ENCODE peak calls at places on chromosome 4, in four cellular contexts. M, F, X and O are unnamed samples.
A peak's percentile ranks its signal among the peaks of the same experiment; 100 is the strongest.

GRCh38 chr4:2284934-2285664 is 23.2 kb upstream of the MXD4 start:
- DNase-seq in M (peak; percentile 16), F (no peak), X (no peak), O (no peak)

GRCh38 chr4:78569291-78569821 is 17.8 kb downstream of the ANXA3 start:
- DNase-seq in M (peak; percentile 46), F (peak; percentile 47), X (peak; percentile 36), O (peak; percentile 54)

GRCh38 chr4:116839826-116840225 is 245.6 kb downstream of the TRAM1L1 start:
- DNase-seq in M (no peak), F (no peak), X (no peak), O (no peak)

GRCh38 chr4:118400362-118400761 is 47.6 kb upstream of the PRSS12 start:
- DNase-seq in M (no peak), F (no peak), X (no peak), O (no peak)

GRCh38 chr4:54525602-54526001 is 132.2 kb upstream of the KIT start:
- DNase-seq in M (no peak), F (peak; percentile 57), X (peak; percentile 44), O (no peak)

GRCh38 chr4:147780137-147780777 is 48.4 kb downstream of the ARHGAP10 start:
- DNase-seq in M (no peak), F (no peak), X (no peak), O (no peak)

GRCh38 chr4:95510145-95510544 is 38.6 kb downstream of the UNC5C start:
- DNase-seq in M (no peak), F (no peak), X (no peak), O (no peak)

GRCh38 chr4:161097821-161098220 is 1066.0 kb downstream of the FSTL5 start:
- DNase-seq in M (no peak), F (no peak), X (no peak), O (no peak)

GRCh38 chr4:167786504-167786903 is 305.8 kb upstream of the ANXA10 start:
- DNase-seq in M (no peak), F (no peak), X (no peak), O (no peak)

GRCh38 chr4:145956288-145956890 is 17.8 kb upstream of the ZNF827 start:
- DNase-seq in M (no peak), F (peak; percentile 44), X (no peak), O (no peak)

GRCh38 chr4:67584496-67584895 is 26.0 kb downstream of the STAP1 start:
- DNase-seq in M (no peak), F (no peak), X (no peak), O (no peak)

GRCh38 chr4:79574741-79575451 is 166.9 kb upstream of the GK2 start:
- DNase-seq in M (no peak), F (no peak), X (no peak), O (no peak)

GRCh38 chr4:151676301-151676700 is 84.5 kb downstream of the GATB start:
- DNase-seq in M (peak; percentile 69), F (no peak), X (no peak), O (no peak)

GRCh38 chr4:957581-958313 is 15.6 kb downstream of the DGKQ start:
- DNase-seq in M (no peak), F (no peak), X (no peak), O (no peak)

GRCh38 chr4:72319596-72319995 is 249.4 kb downstream of the ADAMTS3 start:
- DNase-seq in M (peak; percentile 11), F (no peak), X (peak; percentile 56), O (no peak)

GRCh38 chr4:52659016-52659721 is at the start of gene USP46:
- DNase-seq in M (peak; percentile 24), F (peak; percentile 75), X (peak; percentile 70), O (no peak)

GRCh38 chr4:117968606-117969005 is 65.7 kb upstream of the NDST3 start:
- DNase-seq in M (no peak), F (no peak), X (no peak), O (no peak)

GRCh38 chr4:113979157-113979972 is at the start of gene ARSJ:
- DNase-seq in M (peak; percentile 65), F (peak; percentile 74), X (peak; percentile 60), O (no peak)

GRCh38 chr4:55027596-55027995 is 97.8 kb downstream of the KDR start:
- DNase-seq in M (no peak), F (no peak), X (no peak), O (no peak)

GRCh38 chr4:165861378-165861777 is 11.7 kb upstream of the TLL1 start:
- DNase-seq in M (no peak), F (no peak), X (no peak), O (no peak)

GRCh38 chr4:105630670-105631655 is 77.5 kb downstream of the INTS12 start:
- DNase-seq in M (no peak), F (no peak), X (no peak), O (no peak)

GRCh38 chr4:27931584-27931983 is 1070.9 kb downstream of the STIM2 start:
- DNase-seq in M (no peak), F (no peak), X (no peak), O (no peak)

GRCh38 chr4:47184071-47184470 is 152.7 kb downstream of the GABRB1 start:
- DNase-seq in M (no peak), F (no peak), X (no peak), O (no peak)

GRCh38 chr4:108821056-108821925 is 58.4 kb upstream of the ETNPPL start:
- DNase-seq in M (no peak), F (no peak), X (no peak), O (no peak)

GRCh38 chr4:108130955-108131354 is 37.8 kb downstream of the LEF1 start:
- DNase-seq in M (no peak), F (peak; percentile 47), X (no peak), O (no peak)

GRCh38 chr4:88353324-88353723 is 25.3 kb upstream of the HERC6 start:
- DNase-seq in M (no peak), F (no peak), X (no peak), O (no peak)

GRCh38 chr4:41882622-41883347 is 52.4 kb upstream of the TMEM33 start:
- DNase-seq in M (no peak), F (peak; percentile 60), X (no peak), O (no peak)

GRCh38 chr4:186236126-186236525 is 8.8 kb downstream of the KLKB1 start:
- DNase-seq in M (no peak), F (no peak), X (no peak), O (no peak)

GRCh38 chr4:69800599-69800998 is 40.2 kb upstream of the SULT1B1 start:
- DNase-seq in M (no peak), F (no peak), X (peak; percentile 43), O (peak; percentile 91)

GRCh38 chr4:54645830-54646229 is 11.9 kb upstream of the KIT start:
- DNase-seq in M (no peak), F (peak; percentile 37), X (no peak), O (no peak)

GRCh38 chr4:3330682-3331081 is 37.9 kb downstream of the RGS12 start:
- DNase-seq in M (no peak), F (no peak), X (no peak), O (no peak)

GRCh38 chr4:138898282-138898681 is 117.3 kb upstream of the NOCT start:
- DNase-seq in M (no peak), F (no peak), X (peak; percentile 8), O (no peak)

GRCh38 chr4:4821577-4821976 is 37.9 kb upstream of the MSX1 start:
- DNase-seq in M (no peak), F (no peak), X (no peak), O (no peak)

GRCh38 chr4:175325230-175325629 is 407.1 kb downstream of the ADAM29 start:
- DNase-seq in M (no peak), F (no peak), X (no peak), O (no peak)

GRCh38 chr4:91267543-91267942 is 1036.2 kb upstream of the GRID2 start:
- DNase-seq in M (no peak), F (peak; percentile 13), X (no peak), O (no peak)

GRCh38 chr4:144674711-144675110 is 28.8 kb downstream of the HHIP start:
- DNase-seq in M (no peak), F (peak; percentile 39), X (no peak), O (no peak)